ENCODE peak calls at places on chromosomes 3 and 15, in seven cellular contexts. A is T-helper 1 cell, J is HFFc6, K is GM10248, T is HFF-Myc, E is mesenchymal stem cell, I is WTC11. B is an unnamed sample.

GRCh38 chr3:58621086-58621830 is 44.1 kb upstream of the FAM107A start:
- DNase-seq in A (no peak), J (no peak), K (no peak), T (no peak), E (no peak), I (no peak), B (no peak)

GRCh38 chr3:66395635-66396034 is 105.2 kb downstream of the LRIG1 start:
- DNase-seq in A (no peak), J (no peak), K (no peak), T (no peak), E (no peak), I (no peak), B (no peak)

GRCh38 chr3:147405552-147406254 is 640 bp downstream of the ZIC4 start:
- DNase-seq in A (no peak), J (no peak), K (no peak), T (no peak), E (no peak), I (peak; percentile 44), B (no peak)

GRCh38 chr15:100108846-100109245 is 232.9 kb downstream of the ADAMTS17 start:
- DNase-seq in A (no peak), J (no peak), K (no peak), T (no peak), E (no peak), I (no peak), B (no peak)

GRCh38 chr3:197335428-197336132 is 37.2 kb upstream of the DLG1 start:
- DNase-seq in A (no peak), J (no peak), K (no peak), T (no peak), E (no peak), I (no peak), B (no peak)

GRCh38 chr15:67796728-67797127 is 28.6 kb upstream of the SKOR1 start:
- DNase-seq in A (no peak), J (no peak), K (no peak), T (no peak), E (no peak), I (no peak), B (no peak)

GRCh38 chr15:58019503-58020376 is 45.8 kb downstream of the ALDH1A2 start:
- DNase-seq in A (no peak), J (peak; percentile 2), K (no peak), T (peak; percentile 26), E (peak; percentile 4), I (no peak), B (no peak)

GRCh38 chr3:16496008-16496407 is 17.5 kb downstream of the RFTN1 start:
- DNase-seq in A (no peak), J (no peak), K (no peak), T (no peak), E (no peak), I (no peak), B (no peak)

GRCh38 chr15:31352283-31352880 is 25.7 kb downstream of the KLF13 start:
- DNase-seq in A (no peak), J (no peak), K (no peak), T (no peak), E (no peak), I (no peak), B (no peak)

GRCh38 chr3:126364731-126365301 is 7.6 kb upstream of the KLF15 start:
- DNase-seq in A (no peak), J (no peak), K (no peak), T (no peak), E (no peak), I (peak; percentile 9), B (no peak)

GRCh38 chr3:140505256-140505655 is 172.6 kb upstream of the TRIM42 start:
- DNase-seq in A (no peak), J (no peak), K (peak; percentile 28), T (no peak), E (no peak), I (no peak), B (no peak)

GRCh38 chr3:115141018-115141757 is 5.9 kb downstream of the ZBTB20 start:
- DNase-seq in A (no peak), J (no peak), K (no peak), T (no peak), E (no peak), I (no peak), B (no peak)

GRCh38 chr3:32026583-32026982 is 45.0 kb downstream of the ZNF860 start:
- DNase-seq in A (no peak), J (no peak), K (no peak), T (no peak), E (no peak), I (no peak), B (no peak)

GRCh38 chr3:42036483-42036823 is 54.7 kb upstream of the TRAK1 start:
- DNase-seq in A (no peak), J (peak; percentile 95), K (no peak), T (peak; percentile 56), E (peak; percentile 98), I (no peak), B (no peak)

GRCh38 chr15:79067969-79068368 is 22.6 kb downstream of the RASGRF1 start:
- DNase-seq in A (no peak), J (no peak), K (no peak), T (no peak), E (no peak), I (no peak), B (peak; percentile 8)

GRCh38 chr15:57283774-57284508 is 92.4 kb upstream of the CGNL1 start:
- DNase-seq in A (no peak), J (no peak), K (no peak), T (no peak), E (peak; percentile 24), I (no peak), B (no peak)

GRCh38 chr15:78842519-78842918 is 30.2 kb upstream of the MORF4L1 start:
- DNase-seq in A (no peak), J (no peak), K (peak; percentile 50), T (no peak), E (no peak), I (no peak), B (no peak)

GRCh38 chr15:45205192-45205591 is 17.4 kb upstream of the SHF start:
- DNase-seq in A (peak; percentile 36), J (peak; percentile 70), K (peak; percentile 69), T (peak; percentile 20), E (peak; percentile 65), I (peak; percentile 77), B (peak; percentile 61)

GRCh38 chr3:14329116-14329830 is 73.1 kb upstream of the SLC6A6 start:
- DNase-seq in A (no peak), J (peak; percentile 38), K (no peak), T (peak; percentile 24), E (peak; percentile 11), I (peak; percentile 39), B (peak; percentile 91)

GRCh38 chr15:33656090-33656670 is 312.1 kb upstream of the CHRM5 start:
- DNase-seq in A (no peak), J (no peak), K (no peak), T (no peak), E (no peak), I (no peak), B (no peak)

GRCh38 chr3:468172-468571 is 271.6 kb downstream of the CHL1 start:
- DNase-seq in A (no peak), J (no peak), K (no peak), T (no peak), E (no peak), I (no peak), B (no peak)

GRCh38 chr3:148077318-148077923 is 620.3 kb upstream of the AGTR1 start:
- DNase-seq in A (no peak), J (peak; percentile 31), K (no peak), T (no peak), E (peak; percentile 33), I (no peak), B (peak; percentile 6)

GRCh38 chr3:120637836-120638559 is 41.9 kb downstream of the NDUFB4 start:
- DNase-seq in A (no peak), J (no peak), K (no peak), T (peak; percentile 49), E (no peak), I (no peak), B (no peak)

GRCh38 chr3:100048248-100048647 is 66.1 kb downstream of the FILIP1L start:
- DNase-seq in A (no peak), J (no peak), K (no peak), T (no peak), E (no peak), I (no peak), B (no peak)

GRCh38 chr3:42159706-42160472 is 68.7 kb downstream of the TRAK1 start:
- DNase-seq in A (no peak), J (no peak), K (peak; percentile 65), T (no peak), E (peak; percentile 34), I (peak; percentile 86), B (no peak)

GRCh38 chr3:113264741-113265140 is 53.4 kb downstream of the BOC start:
- DNase-seq in A (no peak), J (no peak), K (no peak), T (no peak), E (no peak), I (no peak), B (no peak)

GRCh38 chr15:25795712-25796111 is 67.4 kb downstream of the ATP10A start:
- DNase-seq in A (no peak), J (no peak), K (no peak), T (no peak), E (no peak), I (no peak), B (no peak)

GRCh38 chr3:168165390-168166269 is 69.9 kb upstream of the GOLIM4 start:
- DNase-seq in A (no peak), J (peak; percentile 70), K (peak; percentile 66), T (peak; percentile 60), E (peak; percentile 78), I (peak; percentile 36), B (peak; percentile 25)

GRCh38 chr3:170868577-170869239 is 1.3 kb downstream of the RPL22L1 start:
- DNase-seq in A (no peak), J (no peak), K (no peak), T (no peak), E (no peak), I (no peak), B (no peak)

GRCh38 chr15:79329186-79329611 is 18.3 kb downstream of the TMED3 start:
- DNase-seq in A (no peak), J (peak; percentile 23), K (no peak), T (peak; percentile 27), E (peak; percentile 85), I (no peak), B (peak; percentile 9)

GRCh38 chr3:194497799-194498575 is 11.2 kb upstream of the ATP13A3 start:
- DNase-seq in A (no peak), J (peak; percentile 33), K (no peak), T (no peak), E (no peak), I (peak; percentile 16), B (no peak)

GRCh38 chr15:25801586-25802284 is 61.4 kb downstream of the ATP10A start:
- DNase-seq in A (no peak), J (no peak), K (no peak), T (no peak), E (no peak), I (no peak), B (no peak)

GRCh38 chr3:143972155-143972494 is 502 bp downstream of the DIPK2A start:
- DNase-seq in A (no peak), J (no peak), K (no peak), T (no peak), E (no peak), I (no peak), B (peak; percentile 64)

GRCh38 chr3:161674402-161674801 is 177.8 kb downstream of the OTOL1 start:
- DNase-seq in A (no peak), J (no peak), K (no peak), T (no peak), E (no peak), I (no peak), B (no peak)

GRCh38 chr3:102553876-102554275 is 119.1 kb downstream of the ZPLD1 start:
- DNase-seq in A (no peak), J (no peak), K (no peak), T (no peak), E (no peak), I (no peak), B (no peak)

B was measured in NCI-H345.